ENCODE peak calls at places on chromosomes 7 and 10, in six cellular contexts. G, V, U, I, Y and B are unnamed samples.

GRCh38 chr10:63261496-63261895 is 128.4 kb downstream of the NRBF2 start:
- DNase-seq in G (no peak), V (no peak), U (no peak), I (no peak), Y (no peak), B (no peak)

GRCh38 chr7:7688956-7689355 is 29.5 kb downstream of the RPA3 start:
- DNase-seq in G (no peak), V (no peak), U (no peak), I (no peak), Y (no peak), B (no peak)

GRCh38 chr7:55065511-55066229 is 46.9 kb downstream of the EGFR start:
- DNase-seq in G (no peak), V (no peak), U (no peak), I (no peak), Y (no peak), B (no peak)

GRCh38 chr7:138948403-138948802 is 32.8 kb downstream of the KIAA1549 start:
- DNase-seq in G (no peak), V (no peak), U (no peak), I (no peak), Y (no peak), B (no peak)

GRCh38 chr7:84783161-84783803 is 403.6 kb downstream of the SEMA3D start:
- DNase-seq in G (no peak), V (no peak), U (peak; percentile 74), I (no peak), Y (no peak), B (no peak)

GRCh38 chr10:35639021-35639521 is 3.0 kb downstream of the FZD8 start:
- DNase-seq in G (no peak), V (no peak), U (no peak), I (no peak), Y (no peak), B (no peak)

GRCh38 chr10:110357252-110357780 is 52.6 kb upstream of the SMNDC1 start:
- DNase-seq in G (peak; percentile 80), V (no peak), U (no peak), I (no peak), Y (no peak), B (peak; percentile 30)

GRCh38 chr7:141737118-141737835 is 881 bp upstream of the SSBP1 start:
- DNase-seq in G (peak; percentile 77), V (no peak), U (peak; percentile 74), I (no peak), Y (no peak), B (no peak)

GRCh38 chr7:77950548-77950947 is 152.0 kb downstream of the PHTF2 start:
- DNase-seq in G (no peak), V (no peak), U (no peak), I (no peak), Y (no peak), B (no peak)

GRCh38 chr10:42482411-42482810 is 156.0 kb downstream of the ZNF33B start:
- DNase-seq in G (no peak), V (no peak), U (no peak), I (no peak), Y (no peak), B (no peak)
- H3K9me3 ChIP-seq in G (no peaks in the 10 kb centered on the region), V (no peaks in the 10 kb centered on the region), U (peaks cover 2% of the 10 kb centered on the region), I (no peaks in the 10 kb centered on the region), Y (no peaks in the 10 kb centered on the region), B (no peaks in the 10 kb centered on the region)

GRCh38 chr7:157544980-157545680 is 208.3 kb downstream of the DNAJB6 start:
- DNase-seq in G (peak; percentile 48), V (peak; percentile 11), U (no peak), I (no peak), Y (no peak), B (no peak)
- H3K9me3 ChIP-seq in G (no peaks in the 10 kb centered on the region), V (no peaks in the 10 kb centered on the region), U (no peaks in the 10 kb centered on the region), I (no peaks in the 10 kb centered on the region), Y (no peaks in the 10 kb centered on the region), B (no peaks in the 10 kb centered on the region)

DNA sequence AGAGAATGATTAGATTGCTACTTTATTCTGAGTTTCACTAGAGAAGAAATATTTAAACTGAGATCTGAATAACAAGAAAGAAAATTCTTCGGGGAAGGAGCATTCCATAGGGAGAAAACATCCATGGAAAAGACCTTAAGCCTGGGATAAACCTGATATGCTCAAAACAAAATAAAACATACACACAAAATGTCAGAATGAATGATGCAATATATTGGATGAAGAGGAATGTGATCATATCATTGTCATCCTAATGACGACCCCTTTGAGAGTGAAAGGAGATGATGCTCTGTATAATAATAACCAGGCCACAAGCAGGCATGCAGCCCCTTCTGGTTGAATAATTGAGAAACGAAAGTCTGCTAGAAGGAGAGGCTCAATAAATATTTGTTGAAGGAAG is 882.4 kb downstream of the NRG3 start:
- DNase-seq in G (no peak), V (no peak), U (no peak), I (no peak), Y (no peak), B (no peak)
- H3K9me3 ChIP-seq in G (no peaks in the 10 kb centered on the region), V (no peaks in the 10 kb centered on the region), U (no peaks in the 10 kb centered on the region), I (no peaks in the 10 kb centered on the region), Y (no peaks in the 10 kb centered on the region), B (no peaks in the 10 kb centered on the region)

DNA sequence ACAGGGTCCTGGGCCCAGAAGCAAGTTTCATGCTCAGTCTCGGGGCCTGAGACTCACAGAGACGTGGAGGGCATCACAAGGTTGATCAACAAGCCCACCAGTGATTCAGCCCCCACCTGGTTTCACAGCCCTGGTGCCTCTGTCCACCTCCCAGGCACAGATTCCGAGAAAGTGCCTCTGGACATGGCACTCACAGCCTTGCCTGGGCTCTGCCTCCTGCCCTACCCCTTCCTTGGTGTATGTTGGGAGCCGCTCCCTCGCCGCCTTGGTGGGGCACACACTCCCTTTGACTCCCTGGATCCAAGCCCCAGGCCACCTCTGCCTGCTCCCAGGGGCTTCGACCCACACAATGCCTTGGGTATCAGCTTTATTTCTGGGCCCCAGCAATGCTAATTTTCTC is 200.8 kb upstream of the PPP2R2D start:
- DNase-seq in G (peak; percentile 47), V (no peak), U (no peak), I (no peak), Y (no peak), B (no peak)
- H3K9me3 ChIP-seq in G (no peaks in the 10 kb centered on the region), V (no peaks in the 10 kb centered on the region), U (no peaks in the 10 kb centered on the region), I (peaks cover 3% of the 10 kb centered on the region), Y (no peaks in the 10 kb centered on the region), B (no peaks in the 10 kb centered on the region)

GRCh38 chr7:99543081-99543671 is 8.7 kb downstream of the FAM200A start:
- DNase-seq in G (no peak), V (no peak), U (no peak), I (no peak), Y (no peak), B (no peak)

GRCh38 chr7:99540542-99540941 is 11.4 kb downstream of the FAM200A start:
- DNase-seq in G (no peak), V (no peak), U (no peak), I (no peak), Y (no peak), B (no peak)

GRCh38 chr7:99541212-99541611 is 10.7 kb downstream of the FAM200A start:
- DNase-seq in G (no peak), V (no peak), U (no peak), I (no peak), Y (no peak), B (no peak)

GRCh38 chr7:99539213-99539811 is 12.6 kb downstream of the FAM200A start:
- DNase-seq in G (no peak), V (no peak), U (no peak), I (no peak), Y (no peak), B (no peak)

GRCh38 chr7:99543916-99544315 is 8.0 kb downstream of the FAM200A start:
- DNase-seq in G (no peak), V (no peak), U (no peak), I (no peak), Y (no peak), B (no peak)
- H3K9me3 ChIP-seq in G (peaks cover 3% of the 10 kb centered on the region), V (peaks cover 39% of the 10 kb centered on the region), U (peaks cover 3% of the 10 kb centered on the region), I (peaks cover 56% of the 10 kb centered on the region), Y (no peaks in the 10 kb centered on the region), B (no peaks in the 10 kb centered on the region)

GRCh38 chr7:43612128-43612527 is 29.2 kb downstream of the STK17A start:
- DNase-seq in G (no peak), V (no peak), U (no peak), I (no peak), Y (no peak), B (no peak)

GRCh38 chr7:43618073-43618472 is 35.2 kb downstream of the STK17A start:
- DNase-seq in G (no peak), V (no peak), U (no peak), I (no peak), Y (no peak), B (no peak)

GRCh38 chr7:43612599-43613589 is 30.0 kb downstream of the STK17A start:
- DNase-seq in G (no peak), V (no peak), U (no peak), I (no peak), Y (no peak), B (no peak)

GRCh38 chr7:43616977-43617376 is 34.1 kb downstream of the STK17A start:
- DNase-seq in G (no peak), V (no peak), U (no peak), I (no peak), Y (no peak), B (no peak)

GRCh38 chr7:43615558-43616145 is 32.7 kb downstream of the STK17A start:
- DNase-seq in G (no peak), V (no peak), U (no peak), I (no peak), Y (no peak), B (no peak)
- H3K9me3 ChIP-seq in G (no peaks in the 10 kb centered on the region), V (no peaks in the 10 kb centered on the region), U (no peaks in the 10 kb centered on the region), I (no peaks in the 10 kb centered on the region), Y (no peaks in the 10 kb centered on the region), B (no peaks in the 10 kb centered on the region)